ENCODE peak calls at places on chromosomes 16 and 17, in ten cellular contexts. D is GM04504; V is thoracic aorta; U is PC-3; Z is activated CD8-positive, alpha-beta T cell treated with anti-CD3 and anti-CD28 coated beads for 36 hours; K is stimulated activated CD4-positive, alpha-beta T cell treated with anti-CD3 and anti-CD28 coated beads, Interleukin-1b, Interleukin-23, amount 100 ng/mL, for 1 hour; Q is cardiac fibroblast; T is activated T-helper 9 cell treated with anti-CD3 and anti-CD28 coated beads, Interleukin-2, amount 50 U/mL, for 16 hours; A is NCI-H774; R is mesendoderm. F is an unnamed sample.

GRCh38 chr16:57244767-57245471 is at the start of gene ARL2BP:
- DNase-seq in V (peak; percentile 95), T (peak; percentile 97), R (peak; percentile 99), D (peak; percentile 96), U (peak; percentile 95), A (peak; percentile 96), Z (peak; percentile 98), Q (peak; percentile 99), K (peak; percentile 94), F (peak; percentile 91)

GRCh38 chr17:5793899-5794298 is 209.6 kb upstream of the NLRP1 start:
- DNase-seq in K (no peak), T (no peak), U (peak; percentile 44), R (peak; percentile 81), A (peak; percentile 4), Q (no peak), D (no peak), V (no peak), Z (no peak), F (no peak)

GRCh38 chr17:77963441-77963840 is 4.9 kb downstream of the TNRC6C start:
- DNase-seq in R (no peak), K (no peak), U (no peak), Z (peak; percentile 68), Q (peak; percentile 94), T (no peak), D (peak; percentile 77), A (peak; percentile 19), V (no peak), F (peak; percentile 52)

GRCh38 chr17:47948706-47949196 is 7.4 kb downstream of the PNPO start:
- DNase-seq in T (no peak), U (peak; percentile 96), Q (no peak), A (no peak), Z (no peak), R (no peak), K (no peak), D (no peak), V (no peak), F (no peak)

GRCh38 chr16:9929836-9930235 is 252.4 kb downstream of the GRIN2A start:
- DNase-seq in U (no peak), A (no peak), R (no peak), D (no peak), Z (no peak), T (no peak), Q (no peak), K (no peak), V (no peak), F (no peak)

GRCh38 chr16:9039208-9039607 is 52.2 kb upstream of the HAPSTR1 start:
- DNase-seq in V (no peak), D (no peak), R (peak; percentile 61), A (no peak), Q (peak; percentile 27), Z (peak; percentile 21), U (no peak), T (no peak), K (no peak), F (no peak)

GRCh38 chr16:30997000-30997886 is 12.2 kb downstream of the HSD3B7 start:
- DNase-seq in V (peak; percentile 45), U (peak; percentile 68), T (peak; percentile 78), D (peak; percentile 62), K (peak; percentile 65), Z (peak; percentile 89), A (peak; percentile 48), Q (peak; percentile 72), R (peak; percentile 85), F (peak; percentile 20)

GRCh38 chr16:47565454-47565853 is 104.3 kb downstream of the PHKB start:
- DNase-seq in D (peak; percentile 69), Q (peak; percentile 77), Z (no peak), K (no peak), R (no peak), U (peak; percentile 12), A (no peak), V (peak; percentile 5), T (no peak), F (no peak)

GRCh38 chr17:62898239-62898864 is 67.7 kb upstream of the TANC2 start:
- DNase-seq in T (no peak), Q (peak; percentile 68), D (no peak), Z (no peak), U (no peak), R (peak; percentile 70), V (no peak), K (no peak), A (no peak), F (no peak)

GRCh38 chr16:59527206-59527997 is 793.3 kb upstream of the GOT2 start:
- DNase-seq in U (peak; percentile 80), R (peak; percentile 56), Q (peak; percentile 4), D (no peak), V (no peak), Z (no peak), A (no peak), K (no peak), T (no peak), F (no peak)

GRCh38 chr17:45816966-45817365 is 27.7 kb upstream of the SPPL2C start:
- DNase-seq in V (no peak), T (no peak), R (no peak), U (no peak), Z (no peak), K (no peak), D (no peak), A (no peak), Q (no peak), F (no peak)

GRCh38 chr16:11535494-11535893 is 51.2 kb downstream of the LITAF start:
- DNase-seq in V (no peak), D (no peak), U (peak; percentile 72), Z (no peak), T (no peak), A (peak; percentile 3), Q (no peak), R (no peak), K (no peak), F (no peak)

GRCh38 chr17:76968707-76969597 is 100.7 kb downstream of the MGAT5B start:
- DNase-seq in Q (peak; percentile 6), R (peak; percentile 99), T (peak; percentile 39), V (no peak), A (peak; percentile 98), U (peak; percentile 17), K (peak; percentile 10), D (no peak), Z (peak; percentile 80), F (peak; percentile 98)

GRCh38 chr17:37848690-37849616 is 75.3 kb upstream of the TBC1D3K start:
- DNase-seq in A (no peak), R (peak; percentile 77), D (peak; percentile 66), Z (peak; percentile 54), U (peak; percentile 65), Q (peak; percentile 39), V (no peak), T (no peak), K (no peak), F (no peak)

GRCh38 chr16:13480801-13481200 is 439.2 kb upstream of the ERCC4 start:
- DNase-seq in Z (no peak), R (no peak), T (no peak), Q (no peak), U (no peak), D (no peak), A (no peak), K (no peak), V (no peak), F (no peak)

GRCh38 chr17:63082273-63082861 is 116.3 kb downstream of the TANC2 start:
- DNase-seq in V (no peak), R (peak; percentile 21), Q (peak; percentile 76), K (no peak), Z (no peak), A (no peak), T (no peak), D (no peak), U (peak; percentile 58), F (no peak)

GRCh38 chr16:46853713-46854443 is 22.9 kb upstream of the C16orf87 start:
- DNase-seq in Q (peak; percentile 82), T (peak; percentile 33), Z (peak; percentile 73), V (no peak), A (peak; percentile 71), K (peak; percentile 22), R (peak; percentile 90), U (peak; percentile 66), D (no peak), F (peak; percentile 38)